ENCODE peak calls at places on chromosomes 1 and 21, in four cellular contexts. O is lung, F is IMR-90, E is lower leg skin. X is an unnamed sample.

GRCh38 chr1:199157494-199157893 is 518.7 kb downstream of the PTPRC start:
- DNase-seq in O (no peak), F (peak; percentile 35), E (no peak), X (no peak)

GRCh38 chr1:194081444-194081843 is 895.0 kb upstream of the B3GALT2 start:
- DNase-seq in O (no peak), F (no peak), E (no peak), X (no peak)

GRCh38 chr21:39350094-39351006 is 1.5 kb upstream of the HMGN1 start:
- DNase-seq in O (no peak), F (no peak), E (peak; percentile 75), X (no peak)

GRCh38 chr1:237211540-237211939 is 169.6 kb downstream of the RYR2 start:
- DNase-seq in O (no peak), F (no peak), E (no peak), X (no peak)

GRCh38 chr1:26500488-26501175 is 28.4 kb downstream of the HMGN2 start:
- DNase-seq in O (peak; percentile 93), F (peak; percentile 55), E (peak; percentile 98), X (peak; percentile 92)

GRCh38 chr1:218426343-218426657 is 81.2 kb downstream of the TGFB2 start:
- DNase-seq in O (peak; percentile 35), F (peak; percentile 43), E (no peak), X (peak; percentile 73)

GRCh38 chr1:236342403-236343245 is 51.5 kb upstream of the EDARADD start:
- DNase-seq in O (no peak), F (no peak), E (no peak), X (no peak)

GRCh38 chr1:47805826-47806450 is 191.2 kb downstream of the TRABD2B start:
- DNase-seq in O (no peak), F (no peak), E (no peak), X (no peak)

GRCh38 chr1:48853006-48853405 is 76.3 kb upstream of the BEND5 start:
- DNase-seq in O (no peak), F (peak; percentile 11), E (no peak), X (no peak)

GRCh38 chr1:156618853-156619581 is at the start of gene HAPLN2:
- DNase-seq in O (no peak), F (no peak), E (no peak), X (no peak)

GRCh38 chr1:164608651-164609057 is 49.7 kb downstream of the PBX1 start:
- DNase-seq in O (no peak), F (peak; percentile 35), E (no peak), X (no peak)

GRCh38 chr1:198741744-198742143 is 102.9 kb downstream of the PTPRC start:
- DNase-seq in O (no peak), F (peak; percentile 65), E (no peak), X (no peak)

GRCh38 chr1:201644197-201644596 is 105.3 kb downstream of the NAV1 start:
- DNase-seq in O (no peak), F (no peak), E (no peak), X (no peak)

GRCh38 chr1:87853576-87854351 is 525.1 kb downstream of the LMO4 start:
- DNase-seq in O (no peak), F (peak; percentile 54), E (no peak), X (no peak)

GRCh38 chr1:7127322-7128050 is 342.2 kb downstream of the CAMTA1 start:
- DNase-seq in O (no peak), F (no peak), E (no peak), X (no peak)

GRCh38 chr1:199403421-199404116 is 623.9 kb upstream of the NR5A2 start:
- DNase-seq in O (no peak), F (peak; percentile 85), E (no peak), X (no peak)

GRCh38 chr1:226809785-226810571 is 60.4 kb upstream of the PSEN2 start:
- DNase-seq in O (no peak), F (peak; percentile 3), E (no peak), X (peak; percentile 57)

GRCh38 chr1:2412773-2413494 is 570 bp upstream of the PEX10 start:
- DNase-seq in O (no peak), F (peak; percentile 31), E (no peak), X (no peak)

GRCh38 chr1:70205076-70205436 is 323 bp downstream of the LRRC40 start:
- DNase-seq in O (no peak), F (no peak), E (no peak), X (peak; percentile 56)

GRCh38 chr1:153389978-153390879 is 644 bp downstream of the S100A8 start:
- DNase-seq in O (no peak), F (no peak), E (no peak), X (no peak)

GRCh38 chr1:206560021-206560716 is 52.1 kb downstream of the EIF2D start:
- DNase-seq in O (no peak), F (no peak), E (no peak), X (no peak)

GRCh38 chr1:116111196-116112021 is at the start of gene MAB21L3:
- DNase-seq in O (no peak), F (no peak), E (no peak), X (no peak)

GRCh38 chr1:235107368-235108184 is 21.1 kb downstream of the TOMM20 start:
- DNase-seq in O (no peak), F (no peak), E (no peak), X (no peak)

GRCh38 chr1:245585252-245585959 is 430.6 kb downstream of the KIF26B start:
- DNase-seq in O (no peak), F (peak; percentile 84), E (no peak), X (no peak)

GRCh38 chr1:116724765-116725375 is 29.4 kb upstream of the CD2 start:
- DNase-seq in O (peak; percentile 53), F (peak; percentile 52), E (no peak), X (no peak)

GRCh38 chr1:231338270-231339128 is at the start of gene SPRTN:
- DNase-seq in O (no peak), F (peak; percentile 10), E (no peak), X (no peak)

GRCh38 chr1:202671388-202671787 is 38.9 kb downstream of the SYT2 start:
- DNase-seq in O (no peak), F (no peak), E (no peak), X (no peak)

GRCh38 chr1:19038096-19038495 is 81.6 kb upstream of the IFFO2 start:
- DNase-seq in O (no peak), F (no peak), E (peak; percentile 40), X (no peak)

GRCh38 chr1:27336756-27337155 is 5.1 kb upstream of the SYTL1 start:
- DNase-seq in O (no peak), F (no peak), E (no peak), X (no peak)

GRCh38 chr1:36675931-36676562 is 193.3 kb upstream of the CSF3R start:
- DNase-seq in O (no peak), F (no peak), E (peak; percentile 7), X (no peak)

GRCh38 chr1:54836594-54836993 is 35.5 kb upstream of the TTC22 start:
- DNase-seq in O (no peak), F (no peak), E (peak; percentile 54), X (no peak)

GRCh38 chr1:167488786-167489185 is 29.5 kb downstream of the CD247 start:
- DNase-seq in O (no peak), F (no peak), E (peak; percentile 64), X (no peak)

GRCh38 chr1:157135646-157136045 is 2.5 kb downstream of the ETV3 start:
- DNase-seq in O (peak; percentile 76), F (no peak), E (no peak), X (no peak)

DNA sequence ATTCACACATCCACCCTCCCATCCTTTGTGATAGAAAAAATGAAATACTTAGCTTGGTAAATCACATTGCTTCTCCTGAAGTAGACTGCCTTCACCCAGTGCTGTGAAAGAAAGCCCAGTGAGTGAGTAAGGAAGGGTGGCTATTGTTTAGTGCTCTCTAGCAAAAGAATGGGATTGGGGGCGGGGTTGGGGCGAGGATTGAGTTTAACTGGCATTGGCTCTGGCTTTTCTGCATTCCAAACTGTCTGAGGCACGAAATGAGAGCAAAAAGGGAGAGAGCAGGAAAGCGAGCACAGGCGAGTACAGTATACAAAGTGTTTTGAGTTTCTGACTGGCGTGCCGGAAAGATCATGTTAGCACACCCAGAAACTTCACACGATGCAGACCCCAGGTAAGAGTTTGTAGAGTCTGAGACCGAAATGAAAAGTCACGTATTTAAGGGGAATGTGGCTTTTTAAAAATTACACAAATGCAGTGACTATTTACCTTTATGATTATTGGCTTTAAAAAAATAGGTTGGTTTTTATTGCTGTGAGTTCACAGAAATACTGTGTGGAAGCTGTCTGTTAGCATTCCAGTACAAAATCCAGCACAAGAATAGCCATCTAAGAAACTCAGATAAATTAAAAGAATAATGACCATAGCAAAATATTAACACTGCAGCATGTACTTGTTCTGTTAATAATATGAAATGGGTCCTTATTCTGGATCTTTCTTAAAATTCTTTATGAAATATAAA is 155.4 kb downstream of the CLEC20A start:
- DNase-seq in O (peak; percentile 78), F (peak; percentile 80), E (no peak), X (no peak)
- H3K4me3 ChIP-seq in O (no peak overlapping the region), F (peak overlapping the region; percentile 45), E (no peak overlapping the region), X (peak overlapping the region; percentile 38)

GRCh38 chr1:30137001-30137400 is 586.4 kb downstream of the MATN1 start:
- DNase-seq in O (no peak), F (no peak), E (no peak), X (no peak)
- H3K4me3 ChIP-seq in O (no peak overlapping the region), F (no peak overlapping the region), E (no peak overlapping the region), X (no peak overlapping the region)

GRCh38 chr1:88890790-88891317 is 513 bp downstream of the GTF2B start:
- DNase-seq in O (no peak), F (peak; percentile 41), E (no peak), X (no peak)

GRCh38 chr1:88897070-88897730 is 5.8 kb upstream of the GTF2B start:
- DNase-seq in O (no peak), F (no peak), E (no peak), X (no peak)

GRCh38 chr1:88888755-88889154 is 2.6 kb downstream of the GTF2B start:
- DNase-seq in O (no peak), F (no peak), E (no peak), X (no peak)

GRCh38 chr1:88891318-88892145 is at the start of gene GTF2B:
- DNase-seq in O (peak; percentile 93), F (peak; percentile 97), E (peak; percentile 98), X (peak; percentile 97)

GRCh38 chr1:88892146-88892877 is 945 bp upstream of the GTF2B start:
- DNase-seq in O (no peak), F (peak; percentile 56), E (no peak), X (no peak)
- H3K4me3 ChIP-seq in O (no peak overlapping the region), F (peak overlapping the region; percentile 76), E (no peak overlapping the region), X (peak overlapping the region; percentile 86)

DNA sequence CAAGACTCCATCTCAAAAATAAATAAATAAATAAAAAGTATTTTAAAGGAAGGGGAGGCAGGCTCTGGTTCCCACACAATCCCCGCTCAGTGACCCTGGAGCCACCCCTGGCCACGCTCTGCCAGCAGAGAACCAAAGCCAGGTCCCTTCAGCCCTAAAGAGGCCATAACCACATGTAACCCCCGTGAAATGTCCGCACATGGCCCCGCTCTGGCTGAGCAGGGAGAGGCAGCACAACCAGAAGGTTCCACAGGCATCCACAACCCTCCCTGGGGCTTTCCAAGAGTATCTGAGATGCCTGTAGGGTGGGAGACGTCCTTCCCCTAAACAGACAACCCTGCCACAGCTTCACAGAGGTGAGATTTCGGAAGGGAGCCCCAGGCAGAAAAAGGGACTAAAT is 1.4 kb upstream of the ARF1 start:
- DNase-seq in O (no peak), F (no peak), E (no peak), X (peak; percentile 64)
- H3K4me3 ChIP-seq in O (no peak overlapping the region), F (peak overlapping the region; percentile 82), E (no peak overlapping the region), X (no peak overlapping the region)

X was measured in sigmoid colon.